ENCODE peak calls at places on chromosome 6, in six cellular contexts. X, I, T, O, A and L are unnamed samples.
A peak's percentile ranks its signal among the peaks of the same experiment; 100 is the strongest.

GRCh38 chr6:151409679-151410078 is 18.3 kb upstream of the ZBTB2 start:
- DNase-seq in A (no peak), X (no peak), I (no peak), O (no peak), T (no peak), L (no peak)

GRCh38 chr6:14254505-14254904 is 136.9 kb downstream of the CD83 start:
- DNase-seq in T (no peak), O (no peak), A (no peak), I (no peak), X (no peak), L (no peak)

GRCh38 chr6:145036848-145037567 is 698.3 kb downstream of the EPM2A start:
- DNase-seq in I (no peak), X (no peak), O (peak; percentile 28), A (peak; percentile 25), T (no peak), L (no peak)

GRCh38 chr6:56475736-56476457 is 166.8 kb downstream of the DST start:
- DNase-seq in I (peak; percentile 50), X (no peak), T (no peak), A (peak; percentile 43), O (peak; percentile 43), L (no peak)

GRCh38 chr6:148521586-148521985 is 178.9 kb downstream of the SASH1 start:
- DNase-seq in A (peak; percentile 62), I (no peak), T (no peak), X (no peak), O (no peak), L (no peak)

GRCh38 chr6:23349521-23350147 is 776.4 kb upstream of the NRSN1 start:
- DNase-seq in T (no peak), I (peak; percentile 7), O (no peak), X (no peak), A (peak; percentile 94), L (no peak)

GRCh38 chr6:92174398-92175073 is 1244.8 kb downstream of the EPHA7 start:
- DNase-seq in X (no peak), O (no peak), T (no peak), I (no peak), A (no peak), L (no peak)

GRCh38 chr6:72328775-72329174 is 293.1 kb upstream of the KCNQ5 start:
- DNase-seq in A (peak; percentile 34), X (no peak), I (no peak), O (no peak), T (no peak), L (no peak)

GRCh38 chr6:71733970-71734899 is 152.1 kb upstream of the RIMS1 start:
- DNase-seq in O (no peak), A (no peak), I (no peak), X (no peak), T (no peak), L (no peak)

GRCh38 chr6:116206231-116206903 is 47.5 kb downstream of the TSPYL4 start:
- DNase-seq in X (no peak), I (no peak), A (peak; percentile 32), O (no peak), T (no peak), L (no peak)

GRCh38 chr6:40417031-40417430 is 170.1 kb downstream of the LRFN2 start:
- DNase-seq in I (no peak), X (no peak), T (no peak), A (no peak), O (peak; percentile 59), L (no peak)

GRCh38 chr6:90483116-90483839 is 103.6 kb downstream of the MAP3K7 start:
- DNase-seq in I (no peak), X (no peak), T (no peak), A (peak; percentile 69), O (no peak), L (no peak)

GRCh38 chr6:22568854-22569253 is 512 bp upstream of the HDGFL1 start:
- DNase-seq in T (no peak), I (no peak), X (no peak), O (no peak), A (no peak), L (no peak)

GRCh38 chr6:31471711-31472110 is 26.2 kb upstream of the MICB start:
- DNase-seq in X (no peak), O (no peak), T (no peak), A (no peak), I (no peak), L (no peak)

GRCh38 chr6:25889877-25890853 is 16.1 kb upstream of the SLC17A3 start:
- DNase-seq in X (peak; percentile 22), O (no peak), I (peak; percentile 66), A (peak; percentile 79), T (no peak), L (no peak)

GRCh38 chr6:30721198-30722024 is 1.3 kb downstream of the TUBB start:
- DNase-seq in I (peak; percentile 97), T (peak; percentile 84), A (peak; percentile 97), X (peak; percentile 92), O (peak; percentile 95), L (peak; percentile 95)

GRCh38 chr6:26235240-26235730 is 129.7 kb upstream of the BTN3A2 start:
- DNase-seq in A (peak; percentile 27), T (no peak), O (no peak), X (no peak), I (no peak), L (no peak)

GRCh38 chr6:82959385-82959941 is 106.2 kb downstream of the UBE3D start:
- DNase-seq in A (no peak), O (no peak), I (no peak), X (no peak), T (no peak), L (no peak)

GRCh38 chr6:126039284-126039683 is 52.9 kb downstream of the TRMT11 start:
- DNase-seq in T (no peak), O (no peak), A (peak; percentile 44), I (no peak), X (no peak), L (no peak)

GRCh38 chr6:130964289-130964688 is 98.8 kb downstream of the EPB41L2 start:
- DNase-seq in X (no peak), T (no peak), O (no peak), I (no peak), A (no peak), L (no peak)

GRCh38 chr6:91366781-91367180 is 779.9 kb upstream of the MAP3K7 start:
- DNase-seq in A (no peak), O (no peak), X (no peak), I (no peak), T (no peak), L (no peak)

GRCh38 chr6:20604159-20604558 is 69.9 kb downstream of the CDKAL1 start:
- DNase-seq in X (no peak), I (no peak), T (no peak), O (no peak), A (no peak), L (no peak)

GRCh38 chr6:75691012-75691411 is 58.0 kb upstream of the MYO6 start:
- DNase-seq in T (no peak), O (no peak), A (peak; percentile 30), X (no peak), I (no peak), L (no peak)

DNA sequence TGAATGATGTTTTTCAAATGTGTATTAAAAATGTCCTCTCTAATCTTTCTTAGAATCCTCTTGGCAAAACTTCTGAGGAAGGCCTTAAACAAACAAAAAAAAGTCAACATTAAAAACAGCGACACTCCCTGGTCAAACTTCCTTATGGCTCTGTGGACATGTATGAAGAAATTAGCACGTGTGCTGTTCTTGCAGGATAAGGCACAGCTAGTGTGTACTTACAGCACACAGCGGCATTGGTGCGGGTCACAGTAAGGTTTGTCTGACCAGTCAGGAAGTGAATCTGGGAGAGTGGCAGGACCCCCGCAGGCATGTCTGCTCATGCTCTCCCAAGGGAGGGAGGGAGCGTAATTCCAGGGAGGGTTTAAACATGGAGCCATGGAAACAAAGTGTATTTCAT is 38.8 kb downstream of the SLC22A1 start:
- DNase-seq in X (no peak), O (no peak), I (no peak), A (peak; percentile 58), T (no peak), L (no peak)
- TF ChIP-seq CTCF in X (peak; percentile 26), O (no peak), I (no peak), A (no peak), T (no peak), L (no peak)

DNA sequence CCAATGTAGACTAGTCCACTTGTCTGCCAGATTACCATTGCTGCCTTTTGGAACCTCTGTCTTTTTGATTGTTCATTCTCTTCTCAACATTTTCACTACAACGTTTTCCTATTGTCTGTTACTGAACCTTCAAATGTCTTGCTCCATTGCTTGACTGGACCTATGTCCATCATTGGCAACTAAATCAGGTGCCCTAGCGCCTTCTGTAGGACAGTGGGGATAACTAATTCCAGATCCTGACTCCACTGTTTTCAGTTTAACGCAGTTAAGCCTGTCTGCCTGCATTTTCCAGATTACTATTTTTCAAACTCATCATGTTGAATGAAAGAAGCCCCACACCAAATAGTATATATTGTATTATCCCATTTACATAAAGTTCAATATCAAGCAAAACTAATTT is 433.6 kb downstream of the RNF144B start:
- DNase-seq in I (no peak), T (no peak), O (no peak), A (no peak), X (no peak), L (no peak)
- TF ChIP-seq CTCF in I (no peak), T (no peak), O (no peak), A (no peak), X (no peak), L (no peak)

GRCh38 chr6:137623293-137623692 is 129.1 kb upstream of the OLIG3 start:
- DNase-seq in A (no peak), I (no peak), O (no peak), T (no peak), X (no peak), L (no peak)

GRCh38 chr6:137630666-137631065 is 136.5 kb upstream of the OLIG3 start:
- DNase-seq in A (no peak), T (no peak), O (no peak), X (no peak), I (no peak), L (no peak)

GRCh38 chr6:137625100-137625661 is 131.0 kb upstream of the OLIG3 start:
- DNase-seq in A (no peak), X (no peak), I (no peak), T (no peak), O (no peak), L (no peak)

GRCh38 chr6:137631323-137631722 is 137.1 kb upstream of the OLIG3 start:
- DNase-seq in I (no peak), T (no peak), X (no peak), A (no peak), O (no peak), L (no peak)

DNA sequence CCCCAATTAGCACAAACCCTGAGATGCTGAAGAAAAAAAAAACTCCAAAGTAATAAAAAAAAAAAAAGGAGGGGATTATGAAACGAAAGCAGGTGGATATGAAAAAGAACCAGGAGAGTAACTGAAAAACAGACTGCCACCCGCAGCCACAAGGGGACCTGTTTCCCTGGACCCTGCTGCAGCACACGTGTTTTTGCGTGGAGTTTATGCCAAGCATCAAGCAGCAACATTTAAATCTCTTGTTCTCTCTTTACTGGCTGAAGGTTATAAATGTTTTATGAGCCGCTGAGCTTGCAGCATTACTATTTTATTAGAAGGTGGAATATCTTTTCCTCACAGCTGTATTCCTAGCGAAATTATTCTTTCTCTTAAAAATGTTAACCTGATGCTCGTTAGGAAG is 131.6 kb upstream of the OLIG3 start:
- DNase-seq in I (no peak), X (no peak), O (no peak), A (no peak), T (no peak), L (no peak)
- TF ChIP-seq CTCF in I (no peak), X (no peak), O (no peak), A (no peak), T (no peak), L (no peak)

DNA sequence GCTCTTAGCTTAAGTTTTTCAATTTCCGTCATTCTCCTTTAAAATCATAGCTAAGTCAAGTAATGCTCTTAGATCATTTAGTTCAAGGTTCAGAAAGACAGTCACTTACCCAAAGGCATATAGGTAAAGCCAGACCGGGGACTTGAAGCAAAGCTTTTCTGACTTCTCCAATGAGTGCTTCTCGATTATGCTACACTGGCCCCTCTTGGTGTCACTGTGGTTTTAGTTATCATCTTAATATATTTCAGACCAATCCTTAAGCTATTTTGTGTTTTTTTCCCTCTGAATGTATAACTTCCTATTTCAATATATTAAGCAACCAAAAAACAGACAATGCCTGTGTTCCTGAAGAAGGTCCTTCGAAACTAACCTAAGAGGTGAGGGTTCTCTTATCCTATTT is 3.8 kb downstream of the PRDM1 start:
- DNase-seq in X (no peak), I (no peak), A (peak; percentile 71), T (no peak), O (no peak), L (no peak)
- TF ChIP-seq CTCF in X (no peak), I (no peak), A (peak; percentile 25), T (no peak), O (no peak), L (no peak)